ENCODE peak calls at places on chromosomes 12 and 14, in seven cellular contexts. X, U, O, C, P, J and H are unnamed samples.

GRCh38 chr12:92075425-92075891 is 70.2 kb downstream of the BTG1 start:
- DNase-seq in P (no peak), C (no peak), U (no peak), J (no peak), X (peak), O (peak), H (no peak)

GRCh38 chr12:98893601-98894411 is 248.7 kb downstream of the APAF1 start:
- DNase-seq in J (no peak), P (no peak), X (peak), O (peak), U (no peak), C (no peak), H (no peak)

GRCh38 chr12:56188786-56189335 is 422 bp downstream of the SMARCC2 start:
- DNase-seq in U (peak), J (no peak), P (no peak), X (peak), C (no peak), O (peak), H (no peak)

GRCh38 chr14:101508948-101509729 is 52.2 kb upstream of the DIO3 start:
- DNase-seq in U (no peak), X (no peak), J (no peak), C (peak), P (no peak), O (no peak), H (no peak)

GRCh38 chr12:108616941-108617858 is 16.5 kb downstream of the SELPLG start:
- DNase-seq in U (no peak), J (peak), P (peak), O (no peak), C (no peak), X (no peak), H (no peak)

GRCh38 chr14:105086833-105087307 is 21.6 kb upstream of the GPR132 start:
- DNase-seq in C (peak), P (peak), O (peak), X (peak), U (peak), J (no peak), H (peak)

GRCh38 chr14:103283916-103284315 is 50.1 kb upstream of the EIF5 start:
- DNase-seq in O (no peak), C (no peak), P (no peak), J (no peak), U (no peak), X (no peak), H (no peak)

GRCh38 chr12:47709277-47710048 is 3.6 kb upstream of the RPAP3 start:
- DNase-seq in X (no peak), J (no peak), C (no peak), P (no peak), O (no peak), U (no peak), H (no peak)

GRCh38 chr12:120453977-120454376 is 7.7 kb downstream of the GATC start:
- DNase-seq in P (no peak), O (peak), J (no peak), X (peak), U (no peak), C (no peak), H (no peak)

GRCh38 chr12:38469689-38470088 is 153.1 kb downstream of the ALG10B start:
- DNase-seq in J (no peak), X (no peak), C (no peak), O (peak), U (no peak), P (no peak), H (no peak)

GRCh38 chr14:24908592-24909236 is 141.2 kb downstream of the STXBP6 start:
- DNase-seq in O (no peak), C (no peak), P (no peak), U (no peak), X (no peak), J (no peak), H (no peak)

GRCh38 chr14:100671906-100672305 is 54.8 kb upstream of the DLK1 start:
- DNase-seq in U (no peak), X (no peak), J (no peak), O (no peak), C (no peak), P (no peak), H (no peak)

GRCh38 chr12:71942259-71942658 is 3.6 kb downstream of the TPH2 start:
- DNase-seq in J (no peak), X (no peak), U (no peak), O (no peak), P (no peak), C (no peak), H (no peak)

GRCh38 chr14:106069786-106070185 is 543.4 kb downstream of the TMEM121 start:
- DNase-seq in P (no peak), O (no peak), J (no peak), U (no peak), C (no peak), X (no peak), H (no peak)

GRCh38 chr12:62530596-62530995 is 64.0 kb downstream of the MON2 start:
- DNase-seq in J (no peak), O (no peak), U (no peak), P (no peak), X (no peak), C (no peak), H (no peak)

GRCh38 chr12:109949089-109949488 is 47.1 kb downstream of the GIT2 start:
- DNase-seq in C (no peak), O (no peak), P (no peak), X (peak), J (no peak), U (peak), H (no peak)

GRCh38 chr12:14995583-14996425 is 23.0 kb downstream of the PDE6H start:
- DNase-seq in P (no peak), X (peak), U (no peak), O (peak), C (no peak), J (no peak), H (peak)

GRCh38 chr12:130818381-130819247 is 20.4 kb downstream of the STX2 start:
- DNase-seq in P (peak), C (peak), J (peak), O (peak), U (peak), X (peak), H (peak)

GRCh38 chr12:122265433-122265832 is 861 bp downstream of the VPS33A start:
- DNase-seq in O (peak), P (no peak), U (no peak), X (no peak), C (no peak), J (no peak), H (no peak)

GRCh38 chr14:65704850-65705249 is 292.3 kb downstream of the FUT8 start:
- DNase-seq in O (no peak), X (no peak), J (no peak), U (no peak), P (no peak), C (no peak), H (no peak)

GRCh38 chr14:49641697-49642129 is 6.7 kb upstream of the DNAAF2 start:
- DNase-seq in P (no peak), X (peak), C (no peak), J (no peak), U (peak), O (no peak), H (no peak)

GRCh38 chr14:51498411-51499227 is 153.1 kb upstream of the FRMD6 start:
- DNase-seq in C (no peak), O (no peak), X (no peak), J (no peak), U (no peak), P (no peak), H (no peak)

GRCh38 chr12:16350682-16351081 is 3.2 kb downstream of the MGST1 start:
- DNase-seq in X (peak), J (no peak), C (no peak), O (peak), U (no peak), P (no peak), H (no peak)

GRCh38 chr12:51913071-51914033 is 6.0 kb downstream of the ACVRL1 start:
- DNase-seq in X (no peak), P (no peak), O (no peak), J (no peak), C (no peak), U (no peak), H (no peak)

GRCh38 chr12:5562581-5562980 is 130.7 kb downstream of the NTF3 start:
- DNase-seq in J (no peak), P (no peak), X (no peak), U (no peak), C (no peak), O (no peak), H (no peak)

GRCh38 chr14:106277503-106277902 is 751.1 kb downstream of the TMEM121 start:
- DNase-seq in P (peak), J (no peak), O (no peak), C (no peak), X (peak), U (peak), H (no peak)

GRCh38 chr12:42756841-42757661 is 167.5 kb upstream of the PRICKLE1 start:
- DNase-seq in O (peak), C (no peak), P (no peak), J (no peak), U (no peak), X (peak), H (no peak)

GRCh38 chr12:127381043-127381668 is 885.8 kb upstream of the TMEM132C start:
- DNase-seq in O (peak), U (peak), J (peak), X (peak), C (peak), P (peak), H (peak)

GRCh38 chr12:56337753-56338221 is 897 bp upstream of the IL23A start:
- DNase-seq in O (no peak), J (no peak), X (no peak), P (no peak), C (no peak), U (no peak), H (no peak)

GRCh38 chr12:6141048-6141447 is 16.6 kb upstream of the VWF start:
- DNase-seq in J (no peak), P (peak), X (no peak), U (no peak), O (no peak), C (no peak), H (no peak)

GRCh38 chr12:29521951-29522350 is 24.5 kb upstream of the OVCH1 start:
- DNase-seq in O (no peak), J (no peak), C (no peak), X (no peak), P (no peak), U (no peak), H (no peak)

GRCh38 chr12:102964872-102965271 is 7.4 kb downstream of the ASCL1 start:
- DNase-seq in J (no peak), P (no peak), C (no peak), X (peak), O (peak), U (peak), H (peak)